ENCODE peak calls at places on chromosomes 3 and 15, in six cellular contexts. L is cardiac muscle cell, U is fibroblast of pulmonary artery, A is left ventricle myocardium inferior, N is lower leg skin, J is PC-3. D is an unnamed sample.

GRCh38 chr15:42037650-42038049 is 16.8 kb upstream of the PLA2G4E start:
- DNase-seq in L (no peak), U (no peak), A (no peak), N (no peak), J (peak), D (no peak)

GRCh38 chr15:68028137-68028771 is 25.9 kb upstream of the PIAS1 start:
- DNase-seq in L (no peak), U (no peak), A (no peak), N (no peak), J (no peak), D (no peak)

GRCh38 chr15:85777291-85778106 is 17.2 kb downstream of the KLHL25 start:
- DNase-seq in L (no peak), U (no peak), A (no peak), N (no peak), J (no peak), D (no peak)

GRCh38 chr3:56800373-56801150 is 1.2 kb downstream of the ARHGEF3 start:
- DNase-seq in L (no peak), U (no peak), A (no peak), N (no peak), J (peak), D (peak)

GRCh38 chr3:172198428-172198827 is 159.1 kb downstream of the FNDC3B start:
- DNase-seq in L (no peak), U (no peak), A (no peak), N (no peak), J (no peak), D (no peak)

GRCh38 chr3:134299185-134299887 is 48.7 kb upstream of the RYK start:
- DNase-seq in L (peak), U (peak), A (no peak), N (no peak), J (peak), D (no peak)

GRCh38 chr3:143171141-143171651 is 51.6 kb downstream of the CHST2 start:
- DNase-seq in L (peak), U (peak), A (no peak), N (no peak), J (no peak), D (peak)

GRCh38 chr15:89496155-89497098 is at the start of gene RHCG:
- DNase-seq in L (peak), U (peak), A (no peak), N (no peak), J (no peak), D (no peak)

GRCh38 chr15:92797168-92798052 is 102.7 kb upstream of the CHD2 start:
- DNase-seq in L (peak), U (peak), A (no peak), N (peak), J (peak), D (no peak)

GRCh38 chr3:160677459-160677901 is 520 bp downstream of the ARL14 start:
- DNase-seq in L (no peak), U (no peak), A (no peak), N (no peak), J (peak), D (no peak)

GRCh38 chr3:112053229-112053628 is 18.7 kb downstream of the TMPRSS7 start:
- DNase-seq in L (no peak), U (no peak), A (no peak), N (no peak), J (no peak), D (no peak)

GRCh38 chr3:41158947-41159346 is 40.4 kb upstream of the CTNNB1 start:
- DNase-seq in L (no peak), U (peak), A (no peak), N (no peak), J (peak), D (no peak)

GRCh38 chr3:63613561-63613960 is 38.9 kb upstream of the SNTN start:
- DNase-seq in L (no peak), U (no peak), A (no peak), N (no peak), J (no peak), D (no peak)

GRCh38 chr3:31575448-31575847 is 42.7 kb downstream of the STT3B start:
- DNase-seq in L (no peak), U (no peak), A (no peak), N (no peak), J (no peak), D (no peak)

GRCh38 chr15:31508656-31509055 is 182.0 kb downstream of the KLF13 start:
- DNase-seq in L (no peak), U (no peak), A (no peak), N (no peak), J (no peak), D (no peak)

GRCh38 chr3:35383719-35384555 is 255.4 kb upstream of the ARPP21 start:
- DNase-seq in L (peak), U (peak), A (no peak), N (no peak), J (peak), D (no peak)

GRCh38 chr3:44729384-44729910 is at the start of gene ZNF501:
- DNase-seq in L (peak), U (peak), A (peak), N (peak), J (no peak), D (peak)

GRCh38 chr3:12891985-12892839 is 50.8 kb upstream of the RPL32 start:
- DNase-seq in L (peak), U (peak), A (no peak), N (no peak), J (peak), D (no peak)

GRCh38 chr3:32438596-32439344 is 47.1 kb downstream of the CMTM7 start:
- DNase-seq in L (peak), U (peak), A (no peak), N (no peak), J (no peak), D (peak)

GRCh38 chr3:38574411-38575278 is 74.8 kb downstream of the SCN5A start:
- DNase-seq in L (peak), U (peak), A (no peak), N (no peak), J (no peak), D (no peak)

GRCh38 chr15:75640483-75641175 is 605 bp upstream of the IMP3 start:
- DNase-seq in L (peak), U (peak), A (peak), N (no peak), J (peak), D (no peak)

GRCh38 chr3:143150979-143151726 is 31.6 kb downstream of the CHST2 start:
- DNase-seq in L (peak), U (peak), A (peak), N (no peak), J (no peak), D (no peak)

GRCh38 chr15:48416301-48416700 is 85.1 kb downstream of the DUT start:
- DNase-seq in L (no peak), U (no peak), A (no peak), N (no peak), J (no peak), D (no peak)

GRCh38 chr3:188184160-188184559 is 30.2 kb downstream of the LPP start:
- DNase-seq in L (no peak), U (no peak), A (no peak), N (no peak), J (no peak), D (no peak)

GRCh38 chr3:175338775-175339535 is 479.8 kb downstream of the NAALADL2 start:
- DNase-seq in L (peak), U (peak), A (no peak), N (peak), J (peak), D (no peak)

GRCh38 chr15:100005715-100006114 is 272.5 kb upstream of the LYSMD4 start:
- DNase-seq in L (no peak), U (no peak), A (no peak), N (no peak), J (no peak), D (no peak)

GRCh38 chr3:161559177-161559998 is 62.8 kb downstream of the OTOL1 start:
- DNase-seq in L (peak), U (peak), A (no peak), N (no peak), J (peak), D (no peak)

GRCh38 chr3:61141697-61142096 is 109.6 kb downstream of the FHIT start:
- DNase-seq in L (no peak), U (no peak), A (no peak), N (no peak), J (no peak), D (no peak)

GRCh38 chr3:28726840-28727239 is 378.2 kb upstream of the AZI2 start:
- DNase-seq in L (peak), U (peak), A (peak), N (no peak), J (peak), D (no peak)

GRCh38 chr3:154018100-154018696 is 103.0 kb upstream of the ARHGEF26 start:
- DNase-seq in L (peak), U (peak), A (no peak), N (no peak), J (peak), D (peak)

GRCh38 chr3:11643212-11644087 is at the start of gene VGLL4:
- DNase-seq in L (peak), U (peak), A (peak), N (peak), J (peak), D (no peak)
- TF ChIP-seq CTCF in L (peak), U (peak), A (peak), N (no peak), J (no peak), D (no peak)

GRCh38 chr3:141795719-141796435 is 32.7 kb downstream of the GRK7 start:
- DNase-seq in L (peak), U (peak), A (peak), N (peak), J (no peak), D (no peak)
- H3K4me3 ChIP-seq in L (no peak), U (no peak), A (no peak), N (no peak), J (no peak), D (no peak)

DNA sequence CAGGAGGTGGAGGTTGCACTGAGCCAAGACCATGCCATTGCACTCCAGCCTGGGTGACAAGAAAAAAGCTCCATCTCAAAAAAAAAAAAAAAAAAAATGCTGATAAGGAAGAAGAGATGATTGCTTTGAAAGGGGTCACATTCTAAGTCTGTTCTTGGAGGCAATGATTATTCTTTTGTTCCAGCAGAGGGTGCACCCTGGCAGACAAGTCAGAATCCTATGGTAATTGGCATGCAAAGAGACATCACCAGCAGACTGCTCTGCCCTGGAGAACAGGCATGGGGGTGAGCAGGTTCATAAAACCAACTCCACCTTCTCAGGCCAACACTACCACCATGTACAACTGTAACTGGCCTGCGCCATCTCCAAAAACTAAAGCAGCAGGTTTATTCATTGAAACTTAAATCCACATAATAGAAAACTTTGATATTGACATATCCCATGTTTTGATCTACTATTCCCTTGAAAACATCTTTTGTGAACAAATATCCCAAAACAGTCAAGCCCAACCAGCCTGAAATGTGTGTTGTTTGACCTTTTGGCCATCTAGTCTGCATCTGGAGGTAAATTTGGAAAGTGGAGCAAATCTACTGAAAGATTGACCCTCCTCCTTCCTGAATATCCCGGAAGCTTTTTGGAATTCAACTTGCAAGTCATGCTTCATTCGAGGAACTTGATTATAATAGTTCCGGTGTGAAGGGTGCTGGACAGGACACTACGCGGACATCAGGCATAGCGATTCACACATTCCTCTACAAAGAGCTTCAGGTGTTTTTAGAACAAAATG is 100.3 kb downstream of the MECOM start:
- DNase-seq in L (peak), U (no peak), A (no peak), N (no peak), J (peak), D (no peak)
- TF ChIP-seq CTCF in L (no peak), U (peak), A (no peak), N (no peak), J (peak), D (no peak)

DNA sequence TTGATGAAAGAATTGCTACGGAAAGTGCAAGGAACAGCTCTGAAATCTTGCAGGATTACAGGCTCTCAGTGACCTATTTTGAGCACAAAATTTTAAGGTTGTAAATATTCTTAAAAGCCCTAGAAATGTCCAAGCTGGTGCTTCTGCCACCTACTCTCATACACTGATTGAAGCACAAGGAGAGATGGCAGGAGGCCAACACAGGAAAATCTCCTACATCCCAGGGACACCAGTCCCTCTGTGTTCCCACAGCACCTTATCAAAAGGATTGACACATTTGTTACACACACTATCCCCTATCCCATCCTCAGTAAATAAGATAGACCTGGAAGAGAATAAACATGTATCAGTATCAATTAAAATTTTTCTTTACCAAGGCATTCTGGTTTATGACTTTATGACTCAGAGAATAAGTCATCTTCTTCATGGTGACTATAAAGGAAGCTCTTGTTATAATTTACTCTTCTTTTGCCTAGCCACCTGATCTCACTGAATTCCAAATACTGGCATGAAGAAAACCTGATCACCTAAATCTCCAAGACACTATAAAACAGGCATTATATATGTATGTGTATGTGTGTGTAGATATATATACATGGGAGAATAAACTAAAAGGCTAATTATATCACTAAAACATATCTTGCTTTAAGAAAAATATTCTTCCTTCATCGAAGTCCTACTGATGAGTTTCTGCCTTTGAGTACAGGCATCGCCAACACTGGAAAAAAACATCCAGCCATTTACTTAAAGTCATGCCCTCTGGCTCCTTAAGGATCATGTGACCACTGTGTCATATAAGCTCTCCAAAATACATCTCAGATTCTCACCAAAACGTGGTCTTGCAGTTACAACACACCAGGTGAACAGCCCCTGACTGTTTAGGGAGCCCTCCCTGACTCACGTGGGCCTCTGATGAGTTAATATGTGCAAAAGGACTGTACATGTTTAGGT is 208.1 kb upstream of the NR2F2 start:
- DNase-seq in L (no peak), U (no peak), A (no peak), N (no peak), J (peak), D (no peak)
- H3K4me3 ChIP-seq in L (no peak), U (no peak), A (no peak), N (no peak), J (no peak), D (no peak)

GRCh38 chr15:39578851-39579486 is 1.9 kb upstream of the THBS1 start:
- DNase-seq in L (peak), U (peak), A (no peak), N (no peak), J (no peak), D (no peak)
- TF ChIP-seq CTCF in L (peak), U (peak), A (peak), N (no peak), J (no peak), D (no peak)

GRCh38 chr3:248841-249520 is 52.4 kb downstream of the CHL1 start:
- DNase-seq in L (no peak), U (no peak), A (no peak), N (no peak), J (no peak), D (no peak)

GRCh38 chr3:244041-244440 is 47.5 kb downstream of the CHL1 start:
- DNase-seq in L (no peak), U (no peak), A (no peak), N (no peak), J (no peak), D (no peak)

DNA sequence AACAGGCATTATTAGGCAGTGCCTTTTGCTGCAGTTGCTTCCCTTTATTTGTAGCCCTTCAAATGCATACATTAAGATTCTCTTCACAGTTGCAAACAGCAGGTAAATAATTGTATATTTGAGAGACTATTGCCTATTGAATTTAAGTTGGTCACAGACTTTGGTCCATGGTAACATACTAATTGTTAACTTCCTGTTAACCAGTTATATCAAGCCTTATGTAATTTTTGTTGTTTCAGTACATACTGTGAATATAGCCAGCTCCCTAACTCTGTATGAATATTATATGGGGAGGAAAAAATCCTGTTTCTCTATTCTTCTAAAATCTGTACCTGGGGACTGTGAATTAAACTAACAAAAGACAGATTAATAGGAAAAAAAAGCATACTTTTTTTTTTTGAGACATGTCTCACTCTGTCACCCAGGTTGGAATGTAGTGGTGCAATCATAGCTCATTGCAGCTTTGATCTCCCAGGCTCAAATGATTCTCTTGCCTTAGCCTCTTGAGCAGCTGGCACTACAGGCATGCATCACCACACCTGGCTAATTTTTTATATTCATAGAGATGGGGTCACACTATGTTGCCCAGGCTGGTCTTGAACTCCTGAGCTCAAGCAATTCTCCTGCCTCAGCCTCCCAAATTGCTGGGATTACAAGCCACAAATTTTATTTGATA is 53.2 kb downstream of the CHL1 start:
- DNase-seq in L (no peak), U (no peak), A (no peak), N (no peak), J (no peak), D (no peak)
- H3K4me3 ChIP-seq in L (no peak), U (no peak), A (no peak), N (no peak), J (no peak), D (no peak)

D was measured in GM12864.